ENCODE peak calls at places on chromosomes 5 and 9, in four cellular contexts. O is BJ, A is foreskin fibroblast, U is Calu3. D is an unnamed sample.

GRCh38 chr9:89865357-89865756 is 260.5 kb downstream of the GADD45G start:
- DNase-seq in A (no peak), O (no peak), U (no peak), D (no peak)

GRCh38 chr9:35749515-35750255 is 598 bp downstream of the RGP1 start:
- DNase-seq in O (no peak), U (peak; percentile 35), A (peak; percentile 41), D (peak; percentile 19)

GRCh38 chr9:27248702-27249101 is 48.2 kb downstream of the EQTN start:
- DNase-seq in O (no peak), A (no peak), U (no peak), D (peak; percentile 28)

GRCh38 chr5:112682621-112683061 is 55.0 kb upstream of the APC start:
- DNase-seq in A (no peak), O (no peak), U (no peak), D (peak; percentile 33)

GRCh38 chr5:37047947-37048346 is 171.4 kb downstream of the NIPBL start:
- DNase-seq in U (no peak), O (no peak), A (no peak), D (no peak)

GRCh38 chr9:136247947-136248637 is 2.5 kb upstream of the QSOX2 start:
- DNase-seq in O (no peak), U (no peak), A (no peak), D (no peak)

GRCh38 chr5:91010090-91010489 is 373.0 kb downstream of the ARRDC3 start:
- DNase-seq in O (no peak), U (no peak), A (no peak), D (no peak)

GRCh38 chr5:17951392-17952169 is 317.3 kb downstream of the TAF11L14 start:
- DNase-seq in O (no peak), A (no peak), U (no peak), D (peak; percentile 98)

GRCh38 chr9:114446036-114446435 is 58.3 kb upstream of the AKNA start:
- DNase-seq in U (no peak), A (peak; percentile 66), O (peak; percentile 16), D (peak; percentile 16)

GRCh38 chr5:9294793-9295465 is 250.9 kb downstream of the SEMA5A start:
- DNase-seq in A (no peak), O (no peak), U (no peak), D (no peak)

GRCh38 chr9:2623866-2624682 is 2.5 kb downstream of the VLDLR start:
- DNase-seq in O (no peak), A (no peak), U (no peak), D (no peak)

GRCh38 chr5:139806726-139807646 is 11.4 kb downstream of the PSD2 start:
- DNase-seq in A (peak; percentile 22), O (no peak), U (no peak), D (no peak)

GRCh38 chr9:64773491-64773931 is 511.5 kb downstream of the FOXD4L5 start:
- DNase-seq in U (no peak), O (no peak), A (peak; percentile 7), D (no peak)

GRCh38 chr5:122366501-122366900 is 54.5 kb downstream of the SNCAIP start:
- DNase-seq in U (no peak), A (no peak), O (no peak), D (no peak)

DNA sequence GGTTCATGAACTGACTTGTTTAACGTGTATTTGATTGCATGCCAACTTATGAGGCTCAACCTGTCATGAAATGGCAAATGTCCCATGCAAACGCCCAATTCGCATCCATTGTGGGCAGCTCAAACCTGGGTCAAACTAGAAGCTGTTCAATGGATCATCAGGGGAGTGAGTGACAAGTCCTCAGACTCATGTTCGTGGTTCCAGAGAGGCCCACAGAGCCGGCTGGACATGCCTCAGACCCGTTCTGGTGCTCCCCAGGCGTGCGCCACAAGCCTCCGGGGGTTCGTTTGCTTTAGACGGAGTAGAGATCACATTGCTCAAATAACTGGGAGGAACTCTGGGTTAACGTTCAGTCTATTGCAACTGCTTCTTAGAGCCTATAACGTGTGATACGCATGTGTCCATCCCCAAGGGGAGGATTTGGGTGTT is 15.0 kb downstream of the GFI1B start:
- DNase-seq in O (no peak), A (no peak), U (no peak), D (no peak)
- TF ChIP-seq CTCF in O (no peak), A (no peak), U (no peak), D (no peak)

GRCh38 chr5:50699737-50700136 is 33.3 kb downstream of the PARP8 start:
- DNase-seq in O (no peak), A (no peak), U (no peak), D (no peak)
- TF ChIP-seq CTCF in O (no peak), A (no peak), U (no peak), D (no peak)

GRCh38 chr9:93432964-93433363 is 18.5 kb upstream of the FAM120A start:
- DNase-seq in U (no peak), O (no peak), A (no peak), D (no peak)

GRCh38 chr9:93431498-93432105 is 19.9 kb upstream of the FAM120A start:
- DNase-seq in A (no peak), U (no peak), O (no peak), D (no peak)

GRCh38 chr9:93422987-93423386 is 28.5 kb upstream of the FAM120A start:
- DNase-seq in A (no peak), U (no peak), O (no peak), D (no peak)

DNA sequence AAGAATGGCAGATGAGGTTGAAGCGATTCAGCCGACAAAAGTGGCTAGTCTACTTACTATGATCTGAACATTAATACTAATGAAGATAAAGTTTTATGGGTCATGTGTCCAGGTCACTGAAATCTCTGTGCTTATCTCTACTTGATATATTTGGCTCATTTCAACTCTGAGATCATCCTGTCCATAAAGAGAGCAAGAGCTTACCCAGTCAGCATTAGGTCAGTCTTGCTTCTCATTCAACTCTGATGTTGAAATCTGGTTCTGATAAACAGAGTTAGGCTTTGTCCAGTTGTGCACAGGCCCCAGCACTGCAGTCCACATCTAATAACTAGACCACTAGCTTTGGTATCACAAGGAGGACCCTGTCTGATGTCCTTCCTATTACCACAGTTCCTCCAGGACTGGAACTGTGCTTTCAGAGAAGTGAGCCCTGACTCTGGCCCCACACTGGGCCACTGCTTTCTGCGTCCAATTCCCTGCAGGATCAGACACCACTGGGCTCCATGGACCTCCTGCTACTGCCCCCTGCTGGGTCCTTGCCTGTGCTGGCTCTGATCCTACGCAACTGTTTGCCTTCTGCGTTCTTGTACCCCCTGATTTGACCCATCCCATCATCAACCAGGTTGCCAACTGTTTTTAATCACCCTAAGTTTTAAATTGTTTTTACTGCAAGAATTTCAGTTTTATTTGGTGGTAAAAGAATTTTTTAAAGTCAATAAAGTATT is 23.7 kb upstream of the FAM120A start:
- DNase-seq in U (peak; percentile 15), O (no peak), A (peak; percentile 5), D (no peak)
- TF ChIP-seq CTCF in U (no peak), O (no peak), A (no peak), D (peak; percentile 49)

DNA sequence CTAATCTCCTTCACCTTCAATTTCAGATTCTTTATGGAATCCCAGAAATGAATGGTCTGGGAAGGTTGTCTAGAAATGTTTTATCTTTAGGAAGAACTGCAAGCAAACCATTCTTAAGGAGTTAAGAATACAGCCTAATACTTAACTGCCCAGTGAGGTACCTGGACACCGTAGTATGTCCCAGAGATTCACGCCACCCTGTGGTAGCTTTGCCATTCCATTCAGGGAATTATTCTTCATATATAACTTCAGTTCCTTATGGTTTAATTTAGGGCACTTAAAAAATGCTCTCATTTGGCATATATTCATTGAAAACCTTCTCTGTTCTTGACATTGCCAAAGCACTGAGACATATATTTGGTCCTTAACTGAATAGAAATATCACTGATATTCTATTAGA is 49.7 kb downstream of the ACTBL2 start:
- DNase-seq in A (no peak), U (peak; percentile 54), O (no peak), D (peak; percentile 39)
- TF ChIP-seq CTCF in A (no peak), U (no peak), O (no peak), D (peak; percentile 49)